ENCODE peak calls at places on chromosomes 3 and 15, in eight cellular contexts. S is brain microvascular endothelial cell, W is HCT116, Q is heart left ventricle, E is upper lobe of right lung, A is ascending aorta, O is psoas muscle, F is AG04450. N is an unnamed sample.
A peak's percentile ranks its signal among the peaks of the same experiment; 100 is the strongest.

GRCh38 chr3:130925628-130926027 is 31.7 kb downstream of the ATP2C1 start:
- DNase-seq in S (peak; percentile 62), W (no peak), Q (no peak), E (no peak), A (no peak), O (no peak), F (no peak), N (no peak)

GRCh38 chr15:66622677-66623076 is 56.9 kb upstream of the LCTL start:
- DNase-seq in S (no peak), W (no peak), Q (no peak), E (no peak), A (no peak), O (no peak), F (no peak), N (no peak)

GRCh38 chr15:67002379-67002778 is 63.0 kb upstream of the SMAD3 start:
- DNase-seq in S (no peak), W (no peak), Q (no peak), E (no peak), A (no peak), O (no peak), F (no peak), N (no peak)

GRCh38 chr3:179148446-179149238 is 485 bp downstream of the PIK3CA start:
- DNase-seq in S (peak; percentile 17), W (no peak), Q (peak; percentile 56), E (peak; percentile 80), A (peak; percentile 68), O (peak; percentile 55), F (no peak), N (peak; percentile 23)

GRCh38 chr15:23690450-23690852 is 3.3 kb upstream of the NDN start:
- DNase-seq in S (no peak), W (no peak), Q (peak; percentile 61), E (peak; percentile 74), A (no peak), O (peak; percentile 52), F (peak; percentile 49), N (no peak)

GRCh38 chr15:85878866-85879265 is 84.1 kb upstream of the KLHL25 start:
- DNase-seq in S (no peak), W (no peak), Q (no peak), E (no peak), A (no peak), O (no peak), F (no peak), N (peak; percentile 26)

GRCh38 chr3:138946554-138947302 is at the start of the genes FOXL2 and FOXL2NB:
- DNase-seq in S (no peak), W (no peak), Q (no peak), E (no peak), A (no peak), O (no peak), F (no peak), N (peak; percentile 44)

GRCh38 chr3:16511561-16512434 is 1.7 kb downstream of the RFTN1 start:
- DNase-seq in S (peak; percentile 89), W (no peak), Q (peak; percentile 70), E (no peak), A (peak; percentile 91), O (peak; percentile 63), F (peak; percentile 30), N (peak; percentile 59)

GRCh38 chr3:31704651-31705179 is 172.0 kb downstream of the STT3B start:
- DNase-seq in S (peak; percentile 40), W (peak; percentile 55), Q (peak; percentile 37), E (peak; percentile 73), A (no peak), O (peak; percentile 50), F (peak; percentile 65), N (peak; percentile 76)

GRCh38 chr3:77051927-77052542 is 12.1 kb downstream of the ROBO2 start:
- DNase-seq in S (no peak), W (no peak), Q (no peak), E (no peak), A (no peak), O (no peak), F (no peak), N (no peak)

GRCh38 chr3:109973733-109974132 is 636.4 kb upstream of the DPPA4 start:
- DNase-seq in S (peak; percentile 5), W (no peak), Q (no peak), E (no peak), A (no peak), O (no peak), F (no peak), N (peak; percentile 9)

GRCh38 chr3:37952564-37952963 is 38.0 kb upstream of the VILL start:
- DNase-seq in S (no peak), W (no peak), Q (no peak), E (no peak), A (no peak), O (no peak), F (no peak), N (peak; percentile 12)

GRCh38 chr3:98784666-98785600 is 21.8 kb downstream of the ST3GAL6 start:
- DNase-seq in S (peak; percentile 83), W (no peak), Q (no peak), E (no peak), A (no peak), O (no peak), F (peak; percentile 84), N (peak; percentile 85)

GRCh38 chr3:38397320-38397719 is 50.7 kb downstream of the XYLB start:
- DNase-seq in S (peak; percentile 20), W (no peak), Q (no peak), E (no peak), A (no peak), O (no peak), F (no peak), N (peak; percentile 35)

GRCh38 chr3:134376786-134377431 is 2.7 kb upstream of the AMOTL2 start:
- DNase-seq in S (no peak), W (no peak), Q (peak; percentile 16), E (peak; percentile 54), A (peak; percentile 61), O (no peak), F (no peak), N (no peak)

GRCh38 chr15:38461089-38461833 is 7.3 kb downstream of the FAM98B start:
- DNase-seq in S (peak; percentile 41), W (no peak), Q (no peak), E (no peak), A (no peak), O (no peak), F (no peak), N (peak; percentile 5)

GRCh38 chr15:77773903-77774302 is 141.2 kb upstream of the LINGO1 start:
- DNase-seq in S (no peak), W (no peak), Q (no peak), E (no peak), A (no peak), O (no peak), F (no peak), N (no peak)

GRCh38 chr3:13223574-13224237 is 150.5 kb upstream of the IQSEC1 start:
- DNase-seq in S (no peak), W (no peak), Q (peak; percentile 46), E (no peak), A (no peak), O (no peak), F (no peak), N (no peak)

GRCh38 chr3:186464424-186465093 is 79.6 kb downstream of the CRYGS start:
- DNase-seq in S (no peak), W (no peak), Q (no peak), E (no peak), A (no peak), O (no peak), F (no peak), N (no peak)
- TF ChIP-seq CTCF in S (peak; percentile 5), W (no peak), Q (no peak), E (no peak), A (no peak), O (no peak), F (no peak), N (no peak)

GRCh38 chr3:169227911-169228310 is 435.6 kb downstream of the MECOM start:
- DNase-seq in S (no peak), W (no peak), Q (peak; percentile 30), E (no peak), A (no peak), O (no peak), F (no peak), N (no peak)
- H3K4me3 ChIP-seq in S (no peak overlapping the region), W (no peak overlapping the region), Q (peak overlapping the region; percentile 16), E (no peak overlapping the region), A (peak overlapping the region; percentile 30), O (no peak overlapping the region), F (no peak overlapping the region), N (no peak overlapping the region)

GRCh38 chr3:72604287-72604686 is 244.0 kb downstream of the SHQ1 start:
- DNase-seq in S (no peak), W (no peak), Q (no peak), E (no peak), A (no peak), O (no peak), F (no peak), N (peak; percentile 36)

GRCh38 chr3:72597756-72598195 is 250.5 kb downstream of the SHQ1 start:
- DNase-seq in S (no peak), W (no peak), Q (no peak), E (no peak), A (no peak), O (no peak), F (no peak), N (peak; percentile 22)

GRCh38 chr3:72598856-72599255 is 249.4 kb downstream of the SHQ1 start:
- DNase-seq in S (no peak), W (no peak), Q (no peak), E (no peak), A (no peak), O (no peak), F (no peak), N (no peak)

GRCh38 chr3:72601983-72602382 is 246.3 kb downstream of the SHQ1 start:
- DNase-seq in S (no peak), W (no peak), Q (no peak), E (no peak), A (no peak), O (no peak), F (no peak), N (no peak)

DNA sequence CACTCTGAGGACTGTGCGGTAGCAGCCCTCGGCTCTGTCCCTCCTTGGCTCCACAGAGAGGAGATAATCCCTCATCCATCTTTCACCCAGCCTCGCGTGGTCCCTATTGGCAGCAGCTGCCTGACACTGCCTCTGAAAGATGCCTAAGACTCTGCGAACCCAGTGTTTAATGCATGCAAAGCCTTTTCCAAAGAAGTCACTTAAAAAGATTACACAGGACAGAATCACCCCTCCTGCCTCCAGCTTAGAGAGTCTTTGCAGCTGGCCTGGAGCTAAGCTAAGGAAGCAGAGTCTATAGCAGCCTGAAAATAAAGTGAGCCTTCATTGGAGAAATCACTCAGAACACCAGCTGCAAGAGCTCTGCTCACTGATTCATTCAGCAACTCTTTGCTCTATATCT is 247.2 kb downstream of the SHQ1 start:
- DNase-seq in S (no peak), W (no peak), Q (no peak), E (no peak), A (no peak), O (no peak), F (no peak), N (no peak)
- H3K27me3 ChIP-seq in S (peaks cover 2% of the 10 kb centered on the region), W (peaks cover 4% of the 10 kb centered on the region), Q (no peaks in the 10 kb centered on the region), E (no peaks in the 10 kb centered on the region), A (no peaks in the 10 kb centered on the region), O (no peaks in the 10 kb centered on the region), F (peaks cover 45% of the 10 kb centered on the region), N (peaks cover 3% of the 10 kb centered on the region)

DNA sequence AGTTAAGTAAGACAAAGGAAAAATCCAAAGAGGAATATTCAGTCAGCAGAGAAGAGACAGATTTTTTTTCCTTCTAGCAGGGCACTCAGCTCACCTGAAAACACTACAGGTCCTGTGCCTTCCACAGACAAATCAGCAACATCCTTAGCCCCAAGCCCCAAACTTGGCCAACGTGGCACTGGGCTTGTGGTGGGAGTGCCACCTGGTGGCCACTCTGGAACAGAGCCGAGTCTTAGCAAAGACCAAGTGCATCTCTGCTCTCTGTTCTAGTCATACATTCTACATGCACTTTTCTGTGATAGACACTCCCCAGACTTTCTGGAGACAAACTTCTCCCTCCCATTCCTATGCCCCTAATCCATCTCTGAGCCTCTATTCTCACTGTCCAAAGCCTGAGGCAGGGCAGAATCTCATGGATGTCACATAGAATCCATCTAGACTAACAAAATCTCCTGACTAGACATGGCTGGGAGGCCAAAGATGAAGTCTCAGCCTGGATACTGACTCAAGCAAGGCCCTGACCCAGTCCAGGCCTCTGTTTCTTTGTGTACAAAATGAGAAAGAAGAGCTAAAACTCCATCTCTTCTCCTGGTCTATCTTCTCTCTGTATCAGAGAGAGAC is 5.0 kb upstream of the SEMA7A start:
- DNase-seq in S (peak; percentile 53), W (peak; percentile 74), Q (peak; percentile 62), E (peak; percentile 81), A (peak; percentile 80), O (peak; percentile 66), F (peak; percentile 55), N (peak; percentile 71)
- TF ChIP-seq CTCF in S (peak; percentile 98), W (peak; percentile 96), Q (peak; percentile 91), E (peak; percentile 91), A (peak; percentile 79), O (peak; percentile 90), F (peak; percentile 91), N (peak; percentile 95)

N was measured in bronchial epithelial cell.